ENCODE peak calls at places on chromosomes 2 and 18, in four cellular contexts. One of them, this sample, is unnamed.
A peak's percentile ranks its signal among the peaks of the same experiment; 100 is the strongest.

GRCh38 chr2:187194049-187194448 is 254.0 kb downstream of the CALCRL start:
- DNase-seq in Caki2: no peak
- DNase-seq in skeletal muscle cell: no peak
- DNase-seq in hippocampal formation: no peak
- DNase-seq in this sample: no peak

GRCh38 chr2:45851111-45851510 is 199.6 kb downstream of the PRKCE start:
- DNase-seq in hippocampal formation: no peak
- DNase-seq in Caki2: no peak
- DNase-seq in skeletal muscle cell: no peak
- DNase-seq in this sample: no peak

GRCh38 chr2:239462671-239463506 is 62.1 kb upstream of the HDAC4 start:
- DNase-seq in Caki2: no peak
- DNase-seq in hippocampal formation: no peak
- DNase-seq in skeletal muscle cell: no peak
- DNase-seq in this sample: no peak

GRCh38 chr2:188726561-188727247 is 247.5 kb upstream of the COL3A1 start:
- DNase-seq in hippocampal formation: no peak
- DNase-seq in Caki2: no peak
- DNase-seq in skeletal muscle cell: no peak
- DNase-seq in this sample: no peak

GRCh38 chr18:52288403-52289004 is 51.5 kb upstream of the DCC start:
- DNase-seq in skeletal muscle cell: no peak
- DNase-seq in Caki2: no peak
- DNase-seq in hippocampal formation: no peak
- DNase-seq in this sample: peak; percentile 8

GRCh38 chr18:36786686-36787085 is 42.1 kb downstream of the TPGS2 start:
- DNase-seq in Caki2: no peak
- DNase-seq in hippocampal formation: no peak
- DNase-seq in skeletal muscle cell: peak; percentile 72
- DNase-seq in this sample: no peak

GRCh38 chr2:10342245-10342951 is 39.7 kb downstream of the HPCAL1 start:
- DNase-seq in hippocampal formation: no peak
- DNase-seq in skeletal muscle cell: no peak
- DNase-seq in Caki2: no peak
- DNase-seq in this sample: no peak

GRCh38 chr18:23756590-23757540 is 67.6 kb downstream of the LAMA3 start:
- DNase-seq in skeletal muscle cell: no peak
- DNase-seq in Caki2: no peak
- DNase-seq in hippocampal formation: no peak
- DNase-seq in this sample: no peak

GRCh38 chr2:5560981-5561380 is 131.2 kb upstream of the SOX11 start:
- DNase-seq in Caki2: peak; percentile 94
- DNase-seq in skeletal muscle cell: no peak
- DNase-seq in hippocampal formation: no peak
- DNase-seq in this sample: peak; percentile 72

GRCh38 chr18:24544141-24544498 is 83.7 kb downstream of the HRH4 start:
- DNase-seq in hippocampal formation: no peak
- DNase-seq in skeletal muscle cell: no peak
- DNase-seq in Caki2: no peak
- DNase-seq in this sample: peak; percentile 42

GRCh38 chr2:190718652-190719526 is 70.0 kb downstream of the NAB1 start:
- DNase-seq in skeletal muscle cell: peak; percentile 52
- DNase-seq in hippocampal formation: no peak
- DNase-seq in Caki2: peak; percentile 91
- DNase-seq in this sample: peak; percentile 81

GRCh38 chr2:46098606-46099005 is 198.6 kb upstream of the EPAS1 start:
- DNase-seq in Caki2: no peak
- DNase-seq in hippocampal formation: no peak
- DNase-seq in skeletal muscle cell: peak; percentile 49
- DNase-seq in this sample: no peak

GRCh38 chr2:97728091-97728596 is 14.8 kb downstream of the ZAP70 start:
- DNase-seq in skeletal muscle cell: peak; percentile 26
- DNase-seq in hippocampal formation: no peak
- DNase-seq in Caki2: no peak
- DNase-seq in this sample: peak; percentile 89

GRCh38 chr2:2166844-2167243 is 164.2 kb downstream of the MYT1L start:
- DNase-seq in hippocampal formation: no peak
- DNase-seq in Caki2: no peak
- DNase-seq in skeletal muscle cell: no peak
- DNase-seq in this sample: no peak

This sample was measured in SW480.